ENCODE peak calls at places on chromosomes 4 and X, in five cellular contexts. Z is endothelial cell of umbilical vein, L is K562, K is HepG2, H is A549. T is an unnamed sample.

GRCh38 chr4:178086324-178086723 is 644.1 kb upstream of the AGA start:
- DNase-seq in Z (no peak), L (no peak), K (peak; percentile 0), H (peak; percentile 16), T (no peak)

GRCh38 chr4:53497446-53498069 is 93.7 kb downstream of the LNX1 start:
- DNase-seq in Z (no peak), L (no peak), K (peak; percentile 53), H (no peak), T (peak; percentile 7)

GRCh38 chrX:131633285-131633917 is 89.5 kb downstream of the OR13H1 start:
- DNase-seq in Z (peak; percentile 11), L (peak; percentile 51), K (peak; percentile 29), H (peak; percentile 65), T (peak; percentile 57)

GRCh38 chr4:26496207-26496783 is 6.0 kb upstream of the CCKAR start:
- DNase-seq in Z (no peak), L (no peak), K (peak; percentile 13), H (no peak), T (no peak)

GRCh38 chrX:54182194-54182863 is 725 bp downstream of the FAM120C start:
- DNase-seq in Z (peak; percentile 47), L (peak; percentile 23), K (peak; percentile 18), H (peak; percentile 66), T (peak; percentile 78)

GRCh38 chr4:185895866-185896265 is 83.9 kb upstream of the SORBS2 start:
- DNase-seq in Z (no peak), L (no peak), K (no peak), H (no peak), T (no peak)

GRCh38 chr4:90074322-90074886 is 52.8 kb upstream of the CCSER1 start:
- DNase-seq in Z (no peak), L (no peak), K (no peak), H (no peak), T (no peak)

GRCh38 chr4:77613267-77613666 is 7.6 kb downstream of the CXCL13 start:
- DNase-seq in Z (no peak), L (no peak), K (no peak), H (no peak), T (no peak)

GRCh38 chrX:43446752-43447151 is 209.3 kb upstream of the MAOA start:
- DNase-seq in Z (no peak), L (no peak), K (no peak), H (no peak), T (no peak)

GRCh38 chr4:155590751-155591150 is 75.9 kb upstream of the GUCY1A1 start:
- DNase-seq in Z (no peak), L (no peak), K (no peak), H (no peak), T (no peak)

GRCh38 chr4:153434190-153434589 is 32.0 kb upstream of the TMEM131L start:
- DNase-seq in Z (no peak), L (no peak), K (no peak), H (no peak), T (no peak)

GRCh38 chr4:66929748-66930147 is 615.6 kb downstream of the CENPC start:
- DNase-seq in Z (no peak), L (no peak), K (no peak), H (no peak), T (no peak)

GRCh38 chr4:179880756-179881155 is 2362.4 kb upstream of the TENM3 start:
- DNase-seq in Z (no peak), L (no peak), K (no peak), H (no peak), T (peak; percentile 7)

GRCh38 chr4:54661686-54662085 is 3.9 kb downstream of the KIT start:
- DNase-seq in Z (no peak), L (no peak), K (no peak), H (no peak), T (no peak)

GRCh38 chr4:175646802-175647201 is 165.3 kb downstream of the GPM6A start:
- DNase-seq in Z (no peak), L (no peak), K (no peak), H (no peak), T (no peak)

GRCh38 chr4:66785479-66785878 is 759.8 kb downstream of the CENPC start:
- DNase-seq in Z (no peak), L (no peak), K (no peak), H (no peak), T (no peak)

GRCh38 chr4:19539192-19539591 is 712.5 kb upstream of the SLIT2 start:
- DNase-seq in Z (no peak), L (no peak), K (no peak), H (no peak), T (no peak)
- TF ChIP-seq MAX in Z (no peak), L (no peak), K (no peak), H (no peak), T (no peak)

DNA sequence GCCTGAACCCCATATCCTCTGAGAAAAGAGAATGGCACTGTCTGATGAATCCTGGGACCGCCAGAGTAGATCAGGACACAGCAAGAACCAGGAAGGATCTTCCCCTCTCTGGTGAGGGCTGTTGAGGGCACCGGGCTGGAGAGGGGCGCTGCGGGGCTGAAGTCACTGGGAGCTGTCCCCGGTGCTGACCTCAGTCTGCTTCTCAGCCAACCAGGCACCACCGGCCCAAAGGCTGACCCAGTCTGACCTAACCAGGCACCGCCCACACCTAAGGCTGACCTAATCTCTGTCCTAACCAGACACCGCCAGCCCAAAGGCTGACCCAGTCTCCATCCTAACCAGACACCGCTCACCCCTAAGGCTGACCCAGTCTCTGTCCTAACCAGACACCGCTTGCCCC is 82.8 kb downstream of the CPZ start:
- DNase-seq in Z (no peak), L (peak; percentile 54), K (peak; percentile 9), H (peak; percentile 10), T (peak; percentile 47)
- TF ChIP-seq MYC in Z (no peak), L (no peak), K (no peak), H (no peak), T (no peak)

DNA sequence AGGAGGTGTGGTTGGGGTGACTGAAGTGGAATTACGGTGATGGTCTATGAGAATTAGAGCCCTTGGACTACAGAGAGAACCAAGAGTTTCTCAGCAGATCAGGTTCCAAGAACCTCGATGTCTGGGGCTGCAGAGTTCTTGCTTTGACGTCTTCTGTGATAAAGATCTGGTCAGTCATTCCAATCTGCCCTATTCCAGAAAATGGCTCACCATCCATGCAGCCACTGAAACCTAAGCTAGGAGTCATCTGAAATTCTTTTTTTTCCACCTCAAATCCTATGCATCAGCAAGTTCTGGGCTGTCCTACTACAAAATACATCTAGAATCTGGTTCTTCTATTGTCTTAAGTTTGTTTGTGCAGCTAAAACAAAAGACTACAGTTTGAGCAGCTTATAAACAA is 254.4 kb upstream of the PGRMC2 start:
- DNase-seq in Z (no peak), L (no peak), K (no peak), H (no peak), T (no peak)
- TF ChIP-seq MAX in Z (no peak), L (no peak), K (no peak), H (no peak), T (no peak)

DNA sequence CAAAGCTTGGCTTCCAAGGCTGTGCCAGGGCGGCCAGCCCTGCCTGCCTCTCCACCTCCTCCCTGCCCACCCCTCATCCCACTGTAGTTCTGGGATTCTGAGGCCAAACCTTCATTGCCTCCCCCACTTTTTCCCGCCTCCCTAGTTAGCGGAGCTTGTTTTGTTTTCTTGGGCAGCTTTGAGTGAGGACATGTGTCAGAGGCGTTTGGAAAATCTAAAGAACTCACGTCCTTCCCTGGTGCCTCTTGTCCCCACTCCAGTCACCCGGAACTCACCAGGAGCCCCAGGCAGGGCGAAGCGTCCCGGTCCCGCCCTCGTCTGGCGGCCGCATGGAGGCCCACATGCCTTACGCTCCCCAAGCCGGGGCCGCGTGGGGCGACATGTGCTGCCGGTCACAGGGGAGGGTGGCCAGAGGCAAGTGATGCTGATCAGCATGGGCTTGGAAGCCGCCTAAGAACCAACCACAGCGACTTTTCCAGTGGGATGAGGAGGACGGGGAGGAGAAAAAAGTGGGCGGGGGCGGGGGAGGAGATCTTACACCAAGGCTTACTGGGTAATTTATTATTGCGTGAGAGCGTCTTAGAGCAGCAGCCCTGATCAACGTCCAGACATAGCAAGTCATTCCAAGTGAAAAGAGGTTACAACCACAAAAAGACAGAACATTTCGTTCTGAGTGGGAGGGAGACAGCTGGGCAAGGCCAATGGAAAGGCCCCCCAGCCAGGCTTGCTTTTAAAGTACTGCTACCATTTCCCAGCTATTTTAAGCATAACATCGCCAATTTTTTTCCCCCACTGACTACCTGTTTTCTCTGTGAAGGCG is 48.5 kb downstream of the PRPS1 start:
- DNase-seq in Z (peak; percentile 82), L (peak; percentile 68), K (no peak), H (peak; percentile 88), T (peak; percentile 94)
- TF ChIP-seq MYC in Z (peak; percentile 55), L (peak; percentile 99), K (no peak), H (peak; percentile 89), T (peak; percentile 96)

GRCh38 chr4:4271912-4272311 is 18.0 kb downstream of the LYAR start:
- DNase-seq in Z (no peak), L (peak; percentile 23), K (no peak), H (peak; percentile 12), T (peak; percentile 35)
- TF ChIP-seq MAX in Z (no peak), L (no peak), K (no peak), H (no peak), T (no peak)

GRCh38 chr4:109879636-109880314 is 31.9 kb downstream of the LRIT3 start:
- DNase-seq in Z (no peak), L (no peak), K (no peak), H (no peak), T (no peak)
- TF ChIP-seq MYC in Z (no peak), L (no peak), K (no peak), H (no peak), T (no peak)

GRCh38 chr4:78666830-78667258 is 109.3 kb upstream of the BMP2K start:
- DNase-seq in Z (peak; percentile 54), L (no peak), K (no peak), H (no peak), T (peak; percentile 55)

GRCh38 chr4:78667764-78668163 is 108.4 kb upstream of the BMP2K start:
- DNase-seq in Z (no peak), L (no peak), K (no peak), H (no peak), T (no peak)

GRCh38 chr4:78667337-78667736 is 108.8 kb upstream of the BMP2K start:
- DNase-seq in Z (no peak), L (no peak), K (no peak), H (no peak), T (no peak)

GRCh38 chr4:78671812-78672440 is 104.2 kb upstream of the BMP2K start:
- DNase-seq in Z (no peak), L (no peak), K (peak; percentile 18), H (no peak), T (no peak)

DNA sequence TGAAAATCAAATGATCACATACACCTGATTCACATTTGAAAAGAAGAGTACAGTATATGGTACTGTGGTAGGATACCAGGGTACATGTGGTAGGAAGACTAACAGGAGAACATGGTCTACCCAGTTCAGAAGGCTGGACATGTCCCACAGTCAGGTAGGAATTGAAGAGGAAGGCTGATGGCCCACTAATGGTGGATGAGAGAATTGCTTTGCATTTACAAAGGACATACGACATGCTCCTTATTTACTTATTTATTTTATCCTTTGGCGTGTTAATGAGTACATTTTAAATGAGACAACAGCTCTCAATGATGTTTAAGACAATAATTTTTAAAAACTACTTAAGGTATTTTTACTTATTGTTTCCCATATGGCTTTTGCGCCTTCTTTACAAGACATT is 106.7 kb upstream of the BMP2K start:
- DNase-seq in Z (no peak), L (no peak), K (peak; percentile 37), H (peak; percentile 35), T (peak; percentile 30)
- TF ChIP-seq MAX in Z (no peak), L (no peak), K (no peak), H (no peak), T (no peak)

T was measured in NB4.